ENCODE peak calls at places on chromosomes 2 and 18, in five cellular contexts. T is neuronal stem cell, Q is IMR-90, C is trophoblast cell, U is H9. D is an unnamed sample.

GRCh38 chr2:221741496-221742211 is 169.6 kb upstream of the EPHA4 start:
- DNase-seq in Q (no peak), C (no peak), T (no peak), U (no peak), D (no peak)

GRCh38 chr18:55185391-55185790 is 226.1 kb upstream of the CCDC68 start:
- DNase-seq in C (no peak), Q (peak), U (no peak), T (no peak), D (no peak)

GRCh38 chr2:101036562-101036961 is 34.5 kb downstream of the RPL31 start:
- DNase-seq in U (no peak), Q (peak), C (peak), T (no peak), D (peak)

GRCh38 chr2:38330754-38331153 is 46.3 kb downstream of the ATL2 start:
- DNase-seq in Q (no peak), T (no peak), C (no peak), U (no peak), D (no peak)

GRCh38 chr2:38430603-38431002 is 53.5 kb upstream of the ATL2 start:
- DNase-seq in Q (no peak), C (no peak), U (no peak), T (no peak), D (no peak)

GRCh38 chr2:218890369-218890768 is 9.7 kb downstream of the WNT10A start:
- DNase-seq in Q (no peak), T (no peak), U (no peak), C (no peak), D (no peak)

GRCh38 chr2:85222792-85223191 is 89.6 kb downstream of the TCF7L1 start:
- DNase-seq in C (no peak), Q (no peak), T (no peak), U (no peak), D (no peak)

GRCh38 chr18:3012306-3012919 is 531 bp downstream of the LPIN2 start:
- DNase-seq in U (peak), Q (peak), T (no peak), C (peak), D (peak)

GRCh38 chr2:23235292-23235691 is 149.7 kb upstream of the KLHL29 start:
- DNase-seq in T (no peak), C (no peak), U (no peak), Q (no peak), D (no peak)

GRCh38 chr18:41737218-41737617 is 217.8 kb upstream of the PIK3C3 start:
- DNase-seq in T (no peak), Q (no peak), U (no peak), C (no peak), D (no peak)

GRCh38 chr2:101063753-101064502 is 61.8 kb downstream of the RPL31 start:
- DNase-seq in T (no peak), U (no peak), C (no peak), Q (no peak), D (peak)

GRCh38 chr2:28439127-28439526 is 46.5 kb downstream of the FOSL2 start:
- DNase-seq in U (no peak), C (no peak), T (no peak), Q (no peak), D (no peak)

GRCh38 chr2:109438773-109439191 is 175.0 kb downstream of the SEPTIN10 start:
- DNase-seq in Q (peak), T (no peak), U (no peak), C (peak), D (peak)

GRCh38 chr2:98634406-98635092 is 26.2 kb downstream of the UNC50 start:
- DNase-seq in C (peak), T (peak), Q (no peak), U (peak), D (no peak)

GRCh38 chr18:78601349-78601748 is 378.3 kb upstream of the SALL3 start:
- DNase-seq in T (no peak), Q (no peak), C (no peak), U (no peak), D (no peak)

GRCh38 chr2:49490710-49491109 is 336.4 kb upstream of the FSHR start:
- DNase-seq in Q (no peak), T (peak), C (peak), U (peak), D (peak)

GRCh38 chr2:105671156-105671555 is 73.6 kb upstream of the NCK2 start:
- DNase-seq in U (no peak), T (no peak), Q (peak), C (no peak), D (no peak)

GRCh38 chr2:134955744-134956143 is 37.1 kb downstream of the CCNT2 start:
- DNase-seq in U (no peak), C (no peak), T (no peak), Q (no peak), D (no peak)

GRCh38 chr2:44549856-44550255 is 188.1 kb downstream of the CAMKMT start:
- DNase-seq in C (no peak), U (no peak), T (no peak), Q (no peak), D (no peak)

GRCh38 chr2:128562471-128563347 is 244.0 kb upstream of the HS6ST1 start:
- DNase-seq in T (no peak), U (no peak), Q (peak), C (peak), D (peak)

GRCh38 chr2:96521219-96521618 is 15.3 kb upstream of the ARID5A start:
- DNase-seq in T (no peak), U (no peak), Q (no peak), C (peak), D (no peak)

GRCh38 chr18:12011199-12011961 is 30.1 kb downstream of the IMPA2 start:
- DNase-seq in C (no peak), T (no peak), Q (no peak), U (no peak), D (no peak)

GRCh38 chr2:113225505-113226259 is 51.9 kb downstream of the PSD4 start:
- DNase-seq in T (peak), U (peak), C (no peak), Q (peak), D (peak)

GRCh38 chr18:78305789-78306188 is 673.8 kb upstream of the SALL3 start:
- DNase-seq in T (no peak), Q (no peak), U (no peak), C (no peak), D (no peak)

GRCh38 chr2:118668431-118669424 is 178.7 kb downstream of the EN1 start:
- DNase-seq in T (peak), Q (peak), U (no peak), C (peak), D (peak)

GRCh38 chr2:42568431-42569115 is at the start of gene MTA3:
- DNase-seq in T (peak), Q (no peak), C (peak), U (peak), D (peak)
- H3K14ac ChIP-seq in T (peak), Q (peak), C (peak), U (peak), D (peak)

GRCh38 chr2:9207641-9208301 is 1.2 kb downstream of the ASAP2 start:
- DNase-seq in Q (no peak), T (no peak), U (peak), C (peak), D (peak)

GRCh38 chr2:9205481-9205880 is 1.1 kb upstream of the ASAP2 start:
- DNase-seq in C (no peak), T (no peak), U (no peak), Q (no peak), D (no peak)

GRCh38 chr2:9206991-9207640 is 504 bp downstream of the ASAP2 start:
- DNase-seq in C (peak), U (no peak), Q (no peak), T (peak), D (peak)

GRCh38 chr2:9204939-9205338 is 1.7 kb upstream of the ASAP2 start:
- DNase-seq in U (no peak), C (no peak), Q (no peak), T (no peak), D (no peak)

DNA sequence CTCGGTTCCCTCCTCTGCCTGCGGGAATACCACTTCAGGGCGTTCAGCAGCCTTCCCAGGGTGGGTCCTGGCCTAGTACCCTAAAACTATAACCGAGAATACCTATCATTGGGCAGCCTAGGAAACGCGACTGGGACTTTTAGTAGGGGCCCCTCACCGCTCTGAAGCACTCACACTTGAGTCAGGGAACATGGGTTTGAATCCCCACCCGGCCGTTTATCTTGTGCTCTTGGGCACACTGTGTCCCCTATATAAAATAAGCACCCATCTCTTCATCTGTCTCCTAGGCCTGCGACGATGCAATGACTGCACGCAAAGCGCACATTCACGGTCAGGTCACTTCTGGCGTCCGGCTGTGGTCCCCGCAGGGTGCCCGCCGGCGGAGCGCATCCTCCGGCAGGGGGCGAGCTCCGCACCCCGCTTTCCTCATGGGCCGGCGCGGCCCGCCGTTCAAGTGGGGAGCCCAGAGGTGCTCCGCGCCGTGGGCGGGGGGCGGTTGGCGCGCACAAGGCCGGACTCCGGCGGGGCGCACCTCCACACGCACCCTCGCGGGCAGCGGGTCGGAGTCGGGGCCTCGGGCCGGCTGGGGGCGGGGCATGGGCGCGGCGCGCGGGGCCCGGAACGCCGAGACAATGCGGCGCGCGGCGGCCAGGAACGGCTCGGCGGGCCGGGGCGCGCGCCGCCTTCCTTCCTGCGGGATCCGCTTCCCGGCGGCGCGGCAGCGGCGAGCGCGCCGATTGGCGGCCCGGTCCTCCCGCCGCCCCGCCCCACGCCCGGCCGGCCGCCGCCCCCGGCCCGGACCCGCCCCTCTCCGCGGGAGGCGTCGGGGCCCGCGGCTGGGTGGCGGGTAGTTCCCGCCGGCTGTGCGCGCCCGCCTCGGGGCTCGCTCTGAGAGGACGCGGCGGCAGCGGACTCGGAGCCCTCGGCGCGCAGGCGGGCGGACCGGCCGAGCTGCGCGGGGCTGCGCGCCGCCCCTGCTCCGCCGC is at the start of gene ASAP2:
- DNase-seq in C (peak), T (peak), Q (peak), U (peak), D (peak)
- H3K14ac ChIP-seq in C (peak), T (peak), Q (peak), U (peak), D (peak)

DNA sequence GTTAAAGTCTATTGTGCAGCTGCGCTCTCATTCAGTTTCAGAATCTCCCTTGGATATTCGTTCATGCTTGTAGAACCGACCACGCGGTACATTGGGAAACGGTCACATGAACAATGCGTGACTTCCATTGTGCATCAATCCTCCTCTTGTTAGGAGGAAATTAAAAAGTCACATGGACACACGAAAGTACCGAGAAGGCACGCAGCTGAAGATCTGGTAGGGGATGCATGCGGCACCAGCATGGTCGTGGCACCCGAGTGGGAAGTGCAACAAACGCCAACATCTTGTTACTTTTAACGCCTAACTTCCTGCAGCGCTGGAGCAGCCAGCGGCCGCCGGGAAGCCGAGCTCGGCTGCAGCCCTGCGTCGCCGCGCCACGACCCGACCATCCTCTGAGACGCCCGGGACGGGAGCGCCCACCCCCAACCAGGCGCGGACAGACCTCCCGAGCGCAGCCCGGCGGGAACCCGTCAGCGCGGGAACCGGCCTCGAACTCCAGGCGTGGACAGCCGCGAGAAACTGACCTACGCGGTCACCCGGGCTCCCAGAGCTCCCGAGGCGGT is 412 bp downstream of the OSBPL1A start:
- DNase-seq in T (no peak), U (no peak), Q (peak), C (peak), D (peak)
- H3K14ac ChIP-seq in T (peak), U (peak), Q (peak), C (peak), D (no peak)

GRCh38 chr2:206765242-206766056 is at the start of the genes FASTKD2 and MDH1B:
- DNase-seq in Q (peak), C (peak), T (peak), U (peak), D (peak)
- H3K14ac ChIP-seq in Q (peak), C (peak), T (peak), U (peak), D (peak)